ENCODE peak calls at places on chromosomes 12 and 14, in nine cellular contexts. R is sigmoid colon, L is stomach, F is transverse colon, D is H1, G is upper lobe of left lung, S is SK-N-SH, C is suprapubic skin, T is HepG2. M is an unnamed sample.

GRCh38 chr14:34035177-34035933 is 84.5 kb upstream of the EGLN3 start:
- DNase-seq in R (no peak), L (peak; percentile 42), F (peak; percentile 65), D (no peak), G (no peak), S (peak; percentile 33), C (no peak), T (peak; percentile 95), M (no peak)

GRCh38 chr12:63821781-63822251 is 22.7 kb upstream of the SRGAP1 start:
- DNase-seq in R (peak; percentile 73), L (no peak), F (no peak), D (no peak), G (peak; percentile 84), S (no peak), C (no peak), T (no peak), M (no peak)

GRCh38 chr12:80814453-80814852 is 97.7 kb downstream of the MYF5 start:
- DNase-seq in R (no peak), L (no peak), F (no peak), D (no peak), G (no peak), S (no peak), C (no peak), T (no peak), M (no peak)

GRCh38 chr14:90837355-90837754 is 21.1 kb upstream of the TTC7B start:
- DNase-seq in R (no peak), L (no peak), F (no peak), D (no peak), G (no peak), S (no peak), C (no peak), T (no peak), M (peak; percentile 68)

GRCh38 chr14:53217283-53217994 is 64.3 kb upstream of the DDHD1 start:
- DNase-seq in R (peak; percentile 76), L (peak; percentile 76), F (peak; percentile 77), D (peak; percentile 94), G (peak; percentile 95), S (peak; percentile 87), C (peak; percentile 85), T (peak; percentile 70), M (peak; percentile 95)

GRCh38 chr12:103198499-103198898 is 241.0 kb downstream of the ASCL1 start:
- DNase-seq in R (no peak), L (no peak), F (no peak), D (no peak), G (no peak), S (no peak), C (no peak), T (no peak), M (no peak)

GRCh38 chr12:130832561-130833209 is 6.4 kb downstream of the STX2 start:
- DNase-seq in R (no peak), L (no peak), F (no peak), D (no peak), G (no peak), S (no peak), C (peak; percentile 74), T (no peak), M (no peak)

GRCh38 chr14:63046339-63047268 is 1.3 kb upstream of the KCNH5 start:
- DNase-seq in R (no peak), L (no peak), F (no peak), D (peak; percentile 50), G (no peak), S (peak; percentile 9), C (no peak), T (peak; percentile 17), M (no peak)

GRCh38 chr12:6627598-6627997 is 8.2 kb downstream of the LPAR5 start:
- DNase-seq in R (no peak), L (no peak), F (no peak), D (no peak), G (no peak), S (no peak), C (no peak), T (no peak), M (no peak)

GRCh38 chr12:71662861-71663560 is 637 bp downstream of the ZFC3H1 start:
- DNase-seq in R (peak; percentile 81), L (peak; percentile 62), F (peak; percentile 73), D (peak; percentile 77), G (peak; percentile 92), S (peak; percentile 56), C (peak; percentile 84), T (peak; percentile 22), M (peak; percentile 95)

GRCh38 chr12:72264548-72265175 is 7.5 kb upstream of the TRHDE start:
- DNase-seq in R (no peak), L (no peak), F (no peak), D (no peak), G (no peak), S (peak; percentile 23), C (no peak), T (peak; percentile 19), M (no peak)

GRCh38 chr14:61640158-61640833 is 55.0 kb upstream of the HIF1A start:
- DNase-seq in R (no peak), L (no peak), F (no peak), D (no peak), G (peak; percentile 6), S (no peak), C (no peak), T (no peak), M (no peak)

GRCh38 chr14:45201908-45202307 is 51.1 kb downstream of the MIS18BP1 start:
- DNase-seq in R (no peak), L (no peak), F (no peak), D (no peak), G (no peak), S (peak; percentile 3), C (no peak), T (peak; percentile 14), M (no peak)

GRCh38 chr14:45610303-45610702 is 357.3 kb upstream of the MIS18BP1 start:
- DNase-seq in R (no peak), L (no peak), F (no peak), D (no peak), G (no peak), S (no peak), C (no peak), T (no peak), M (no peak)

GRCh38 chr12:29830391-29830790 is 46.6 kb upstream of the TMTC1 start:
- DNase-seq in R (no peak), L (no peak), F (no peak), D (no peak), G (no peak), S (no peak), C (no peak), T (no peak), M (no peak)
- TF ChIP-seq POLR2AphosphoS5 in R (no peak), L (no peak), F (no peak), D (no peak), G (no peak), S (no peak), C (no peak), T (no peak), M (no peak)

GRCh38 chr12:53453953-53454640 is 2.2 kb downstream of the PCBP2 start:
- DNase-seq in R (no peak), L (no peak), F (no peak), D (no peak), G (no peak), S (no peak), C (no peak), T (no peak), M (no peak)

GRCh38 chr12:53451661-53452158 is at the start of gene PCBP2:
- DNase-seq in R (peak; percentile 99), L (peak; percentile 97), F (peak; percentile 98), D (peak; percentile 92), G (peak; percentile 98), S (peak; percentile 96), C (peak; percentile 99), T (peak; percentile 98), M (peak; percentile 99)

GRCh38 chr12:53452159-53453077 is 516 bp downstream of the PCBP2 start:
- DNase-seq in R (peak; percentile 95), L (peak; percentile 86), F (peak; percentile 85), D (peak; percentile 87), G (peak; percentile 96), S (peak; percentile 91), C (peak; percentile 89), T (peak; percentile 72), M (peak; percentile 98)

GRCh38 chr12:53456654-53457366 is 4.9 kb downstream of the PCBP2 start:
- DNase-seq in R (no peak), L (no peak), F (no peak), D (no peak), G (no peak), S (no peak), C (no peak), T (no peak), M (no peak)

GRCh38 chr12:53454710-53455109 is 2.8 kb downstream of the PCBP2 start:
- DNase-seq in R (no peak), L (no peak), F (no peak), D (no peak), G (no peak), S (peak; percentile 58), C (no peak), T (no peak), M (no peak)
- TF ChIP-seq EP300 in R (no peak), L (no peak), F (no peak), D (no peak), G (no peak), S (no peak), C (no peak), T (no peak), M (no peak)

GRCh38 chr12:47015381-47015780 is 64.0 kb upstream of the PCED1B start:
- DNase-seq in R (no peak), L (no peak), F (no peak), D (no peak), G (no peak), S (no peak), C (no peak), T (no peak), M (no peak)

GRCh38 chr12:47017901-47018479 is 61.4 kb upstream of the PCED1B start:
- DNase-seq in R (no peak), L (no peak), F (no peak), D (no peak), G (no peak), S (no peak), C (no peak), T (no peak), M (no peak)

GRCh38 chr12:47017041-47017713 is 62.2 kb upstream of the PCED1B start:
- DNase-seq in R (no peak), L (no peak), F (no peak), D (no peak), G (no peak), S (no peak), C (no peak), T (no peak), M (no peak)

GRCh38 chr12:47014474-47014873 is 64.9 kb upstream of the PCED1B start:
- DNase-seq in R (no peak), L (no peak), F (no peak), D (no peak), G (no peak), S (no peak), C (no peak), T (no peak), M (no peak)

DNA sequence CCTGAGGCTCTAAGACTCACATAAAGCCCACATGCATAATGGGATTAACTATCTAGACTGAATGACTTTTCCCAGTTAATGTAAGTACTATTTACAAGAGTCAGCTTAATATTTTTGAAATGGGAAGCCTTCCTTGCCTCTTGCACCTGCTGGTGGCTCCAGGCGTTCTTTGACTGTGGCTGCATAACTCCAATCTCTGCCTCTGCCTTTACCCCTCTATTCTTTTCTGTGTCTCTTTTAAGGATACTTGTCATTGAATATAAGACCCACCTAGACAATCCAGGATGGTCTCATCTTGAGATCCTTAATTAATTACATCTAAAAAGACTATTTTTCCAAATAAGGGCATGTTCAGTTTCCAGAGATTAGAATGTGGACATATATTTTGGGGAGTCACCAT is 66.9 kb upstream of the PCED1B start:
- DNase-seq in R (no peak), L (no peak), F (no peak), D (no peak), G (no peak), S (no peak), C (no peak), T (no peak), M (no peak)
- TF ChIP-seq POLR2AphosphoS5 in R (no peak), L (no peak), F (no peak), D (no peak), G (no peak), S (no peak), C (no peak), T (no peak), M (no peak)

GRCh38 chr12:47383942-47384341 is 304.2 kb upstream of the AMIGO2 start:
- DNase-seq in R (no peak), L (no peak), F (no peak), D (no peak), G (no peak), S (no peak), C (no peak), T (no peak), M (no peak)
- TF ChIP-seq EP300 in R (no peak), L (no peak), F (no peak), D (no peak), G (no peak), S (no peak), C (no peak), T (no peak), M (no peak)